ENCODE peak calls at places on chromosomes 11 and 22, in nine cellular contexts. Z is heart left ventricle, K is ovary, U is uterus, B is stomach, N is endothelial cell of umbilical vein, A is testis, S is Peyer's patch, E is transverse colon. Y is an unnamed sample.

GRCh38 chr22:22787805-22788459 is 99.7 kb upstream of the IGLL5 start:
- DNase-seq in K (no peak), Z (peak), E (peak), U (no peak), N (peak), S (peak), A (peak), B (peak), Y (no peak)

GRCh38 chr11:86355256-86355655 is 19.4 kb upstream of the CCDC81 start:
- DNase-seq in Z (no peak), K (no peak), B (no peak), E (no peak), S (no peak), U (no peak), N (no peak), A (no peak), Y (no peak)

GRCh38 chr22:28948404-28948803 is 65.0 kb downstream of the ZNRF3 start:
- DNase-seq in B (no peak), K (no peak), N (no peak), Z (no peak), E (no peak), A (no peak), U (no peak), S (no peak), Y (no peak)

GRCh38 chr11:73195191-73196007 is 22.7 kb upstream of the P2RY2 start:
- DNase-seq in A (no peak), E (peak), B (peak), Z (no peak), S (peak), K (no peak), N (no peak), U (no peak), Y (peak)

GRCh38 chr11:22536036-22536435 is 89.6 kb downstream of the FANCF start:
- DNase-seq in B (no peak), S (no peak), Z (no peak), K (no peak), U (no peak), A (no peak), E (no peak), N (no peak), Y (no peak)

GRCh38 chr11:94504689-94505293 is 7.5 kb upstream of the C11orf97 start:
- DNase-seq in K (no peak), Z (no peak), S (no peak), A (no peak), N (peak), E (no peak), B (no peak), U (no peak), Y (no peak)

GRCh38 chr22:36462475-36462790 is 19.0 kb downstream of the TXN2 start:
- DNase-seq in N (no peak), A (no peak), E (no peak), K (no peak), Z (no peak), U (no peak), B (no peak), S (no peak), Y (no peak)

GRCh38 chr22:50262973-50263617 is 1.6 kb upstream of the MAPK12 start:
- DNase-seq in U (no peak), K (no peak), S (no peak), B (no peak), Z (no peak), A (no peak), N (no peak), E (no peak), Y (no peak)

GRCh38 chr22:49514656-49515055 is 313.0 kb downstream of the BRD1 start:
- DNase-seq in A (no peak), E (no peak), B (peak), Z (no peak), U (no peak), N (no peak), S (no peak), K (no peak), Y (no peak)

GRCh38 chr11:75563501-75563977 is 1.5 kb downstream of the SERPINH1 start:
- DNase-seq in S (no peak), A (no peak), N (peak), Z (no peak), B (no peak), E (no peak), K (no peak), U (no peak), Y (no peak)

GRCh38 chr11:75562048-75562835 is at the start of gene SERPINH1:
- DNase-seq in E (peak), A (peak), Z (peak), U (peak), S (peak), B (peak), N (peak), K (peak), Y (peak)

GRCh38 chr11:75565221-75565814 is 3.3 kb downstream of the SERPINH1 start:
- DNase-seq in A (no peak), S (no peak), K (peak), Z (peak), B (no peak), U (peak), E (peak), N (peak), Y (no peak)

GRCh38 chr11:75562836-75563484 is 907 bp downstream of the SERPINH1 start:
- DNase-seq in K (no peak), A (peak), B (no peak), U (peak), S (no peak), N (peak), Z (peak), E (peak), Y (peak)

GRCh38 chr11:75563978-75564552 is 2.0 kb downstream of the SERPINH1 start:
- DNase-seq in S (no peak), U (peak), B (peak), N (peak), E (peak), K (peak), A (peak), Z (peak), Y (no peak)
- TF ChIP-seq CTCF in S (no peak), U (peak), B (peak), N (peak), E (peak), K (peak), A (peak), Z (peak), Y (peak)

GRCh38 chr11:120818097-120818496 is 205.8 kb upstream of the TBCEL start:
- DNase-seq in S (no peak), U (no peak), Z (no peak), K (no peak), E (no peak), B (no peak), N (no peak), A (no peak), Y (no peak)
- H3K27ac ChIP-seq in S (no peak), U (no peak), Z (no peak), K (no peak), E (no peak), B (no peak), N (no peak), A (no peak), Y (no peak)

GRCh38 chr11:356610-357009 is 12.7 kb upstream of the B4GALNT4 start:
- DNase-seq in B (no peak), S (no peak), A (no peak), U (no peak), E (no peak), N (no peak), Z (no peak), K (no peak), Y (no peak)

GRCh38 chr11:353315-353857 is 15.9 kb upstream of the B4GALNT4 start:
- DNase-seq in A (peak), N (peak), B (peak), E (peak), S (no peak), U (peak), K (peak), Z (peak), Y (peak)

GRCh38 chr11:358129-358805 is 11.0 kb upstream of the B4GALNT4 start:
- DNase-seq in B (no peak), Z (no peak), A (no peak), U (no peak), E (no peak), N (no peak), K (no peak), S (no peak), Y (no peak)

GRCh38 chr11:357582-357981 is 11.7 kb upstream of the B4GALNT4 start:
- DNase-seq in U (no peak), E (no peak), S (no peak), A (no peak), N (no peak), B (no peak), K (no peak), Z (no peak), Y (no peak)

DNA sequence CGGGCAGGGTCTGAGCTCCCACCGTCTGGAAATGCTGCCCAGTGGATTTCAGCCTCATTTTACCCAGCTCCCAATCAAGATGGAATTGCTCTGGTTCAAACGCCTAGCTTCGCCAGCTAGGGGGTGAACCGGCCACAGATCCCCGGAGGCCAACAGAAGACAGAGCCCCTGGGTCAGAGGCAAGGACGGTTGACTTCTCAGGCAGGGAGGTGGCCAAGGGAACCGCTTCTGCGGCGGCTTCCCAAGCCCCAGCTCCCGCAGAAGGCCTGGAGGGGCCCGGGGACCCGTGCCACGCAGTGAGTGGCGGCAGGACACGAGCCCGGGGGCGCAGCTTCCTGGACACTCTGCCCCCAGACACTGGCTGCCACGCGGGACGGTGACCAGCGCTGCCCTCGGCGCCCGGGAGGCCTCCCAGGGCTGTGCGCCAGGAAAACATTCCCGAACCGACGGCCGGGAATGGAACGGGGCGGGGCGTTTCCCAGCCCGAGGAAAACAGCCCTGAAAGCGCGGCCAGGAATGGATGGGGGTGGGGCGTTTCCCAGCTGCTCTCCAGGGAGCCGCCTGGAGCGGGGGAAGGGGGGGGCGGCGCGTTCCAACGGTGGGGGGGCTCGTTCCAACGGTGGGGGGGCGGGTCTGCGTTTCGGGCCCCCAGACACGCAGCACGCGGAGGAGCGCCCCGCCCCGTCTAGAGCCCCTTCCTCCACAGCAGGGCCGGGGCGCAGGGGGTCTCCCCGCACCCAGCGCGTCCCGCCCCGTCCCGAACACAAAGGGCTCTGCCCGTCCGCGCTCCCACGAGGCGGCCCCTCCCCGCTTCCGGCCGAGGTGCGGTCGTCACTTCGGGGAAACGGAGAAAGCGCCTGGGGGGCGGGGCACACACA is 13.5 kb upstream of the B4GALNT4 start:
- DNase-seq in S (peak), E (peak), Z (peak), U (peak), A (peak), B (peak), N (peak), K (peak), Y (peak)
- TF ChIP-seq POLR2A in S (no peak), E (peak), Z (peak), U (peak), A (no peak), B (no peak), N (peak), K (peak), Y (peak)

DNA sequence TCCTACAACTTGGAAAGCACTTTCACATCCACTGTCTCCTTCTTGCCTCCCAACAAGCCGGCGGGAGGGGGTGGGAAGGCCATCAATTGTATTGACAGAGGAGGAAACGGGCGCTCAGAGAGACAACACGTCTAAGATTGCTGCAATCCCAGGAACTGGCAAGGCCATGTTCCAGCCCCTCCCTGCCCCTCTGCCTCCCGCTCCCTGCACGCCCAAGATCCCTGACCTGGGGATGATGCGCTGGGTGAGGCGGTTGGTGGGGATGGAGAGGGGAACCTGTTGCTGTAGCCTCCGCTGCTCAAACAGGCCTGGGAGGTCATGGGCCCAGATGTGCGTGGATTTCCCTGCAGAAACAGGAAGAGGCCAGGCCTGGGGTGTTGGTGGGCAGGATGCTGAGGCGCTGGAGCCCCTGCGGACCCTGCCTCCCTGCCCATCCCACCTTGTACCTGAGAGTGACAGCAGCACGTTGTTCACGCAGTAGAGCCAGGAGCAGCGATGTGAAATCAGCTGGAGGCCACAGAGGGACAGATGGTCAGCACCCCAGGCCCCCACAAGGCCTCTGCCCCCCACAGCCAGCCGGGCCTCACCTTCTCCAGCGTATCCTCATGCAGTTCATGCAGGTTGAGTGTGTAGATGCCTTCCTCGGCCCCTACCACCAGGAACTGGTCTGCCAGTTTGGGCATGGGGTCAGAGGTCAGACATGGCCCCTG is 6.8 kb downstream of the MAP4K2 start:
- DNase-seq in N (no peak), S (no peak), E (no peak), K (no peak), B (no peak), Z (no peak), U (no peak), A (no peak), Y (no peak)
- TF ChIP-seq CTCF in N (no peak), S (no peak), E (no peak), K (no peak), B (no peak), Z (no peak), U (no peak), A (no peak), Y (no peak)

GRCh38 chr22:19962246-19962908 is 20.8 kb upstream of the TXNRD2 start:
- DNase-seq in B (peak), A (peak), Z (peak), N (peak), K (peak), E (peak), U (no peak), S (peak), Y (peak)

GRCh38 chr22:19960491-19961200 is 19.0 kb upstream of the TXNRD2 start:
- DNase-seq in N (no peak), B (no peak), Z (peak), U (no peak), E (no peak), K (no peak), S (no peak), A (no peak), Y (no peak)

GRCh38 chr22:19961201-19961580 is 19.6 kb upstream of the TXNRD2 start:
- DNase-seq in E (no peak), U (no peak), A (no peak), N (no peak), B (no peak), S (no peak), K (no peak), Z (peak), Y (no peak)

GRCh38 chr22:19962909-19963806 is 21.5 kb upstream of the TXNRD2 start:
- DNase-seq in S (peak), N (peak), K (no peak), B (peak), E (peak), U (no peak), Z (no peak), A (no peak), Y (peak)

DNA sequence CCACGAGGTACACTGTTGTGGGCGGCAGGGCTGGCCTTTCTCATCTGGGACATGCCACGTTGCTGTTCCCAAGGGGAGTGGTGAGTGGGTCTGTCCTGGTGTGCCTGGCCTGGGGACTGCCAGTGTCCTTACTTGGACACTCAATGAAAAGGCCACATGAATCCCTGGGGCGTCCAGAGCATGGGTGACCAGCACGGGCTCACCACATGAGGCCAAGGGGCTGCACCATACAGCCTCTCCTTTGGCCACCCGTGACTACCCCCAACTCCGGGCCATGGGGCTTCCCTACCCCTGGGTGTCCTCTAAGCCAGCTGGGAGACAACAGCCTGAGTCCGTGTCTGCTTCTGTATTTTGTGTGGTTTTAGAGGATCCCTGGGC is 20.2 kb upstream of the TXNRD2 start:
- DNase-seq in E (no peak), U (no peak), Z (no peak), N (no peak), K (no peak), A (no peak), S (no peak), B (no peak), Y (no peak)
- H3K27ac ChIP-seq in E (peak), U (no peak), Z (no peak), N (no peak), K (no peak), A (no peak), S (peak), B (peak), Y (peak)

DNA sequence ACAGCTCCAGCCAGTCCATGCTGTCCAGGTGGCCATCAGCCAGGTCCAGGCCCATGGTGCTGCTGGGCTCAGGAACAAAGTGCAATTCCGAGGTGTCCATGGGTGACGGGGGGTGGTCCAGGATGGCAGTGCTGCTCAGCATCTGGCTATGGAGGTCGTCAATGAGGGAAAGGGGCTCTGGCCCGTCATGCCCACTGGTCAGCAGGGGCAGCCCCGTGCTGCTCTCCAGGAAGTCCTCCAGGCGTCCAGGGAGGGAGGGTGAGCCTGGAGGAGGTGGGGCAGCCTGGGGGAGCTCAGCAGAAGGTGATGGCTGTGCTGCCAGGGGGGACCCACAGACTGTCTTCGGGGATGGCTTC is 41.1 kb downstream of the SGSM3 start:
- DNase-seq in B (no peak), N (no peak), A (no peak), E (no peak), S (no peak), U (no peak), Z (no peak), K (no peak), Y (no peak)
- TF ChIP-seq POLR2A in B (no peak), N (no peak), A (no peak), E (no peak), S (no peak), U (no peak), Z (no peak), K (no peak), Y (no peak)

GRCh38 chr11:5366856-5367255 is 15.5 kb downstream of the OR51B6 start:
- DNase-seq in E (no peak), B (no peak), A (no peak), N (no peak), U (no peak), K (no peak), S (no peak), Z (no peak), Y (no peak)
- TF ChIP-seq CTCF in E (no peak), B (no peak), A (no peak), N (no peak), U (no peak), K (no peak), S (no peak), Z (no peak), Y (no peak)

GRCh38 chr22:17796695-17797094 is 22.4 kb upstream of the BID start:
- DNase-seq in N (no peak), S (no peak), Z (no peak), U (no peak), E (no peak), B (no peak), K (no peak), A (no peak), Y (no peak)
- H3K27ac ChIP-seq in N (no peak), S (no peak), Z (no peak), U (no peak), E (no peak), B (no peak), K (no peak), A (no peak), Y (no peak)